ENCODE peak calls at places on chromosomes 7 and 10, in eight cellular contexts. Y is endothelial cell of umbilical vein, O is A549, H is HCT116, I is H1, X is K562, T is GM12878, U is SK-N-SH. F is an unnamed sample.

GRCh38 chr7:68725843-68726242 is 872.4 kb upstream of the AUTS2 start:
- DNase-seq in Y (no peak), O (no peak), H (no peak), I (no peak), X (peak; percentile 5), T (no peak), U (no peak), F (no peak)

GRCh38 chr10:29343607-29344038 is 54.8 kb downstream of the LYZL1 start:
- DNase-seq in Y (no peak), O (no peak), H (no peak), I (no peak), X (no peak), T (no peak), U (no peak), F (no peak)

GRCh38 chr10:95334793-95335120 is 44.0 kb upstream of the PDLIM1 start:
- DNase-seq in Y (no peak), O (no peak), H (no peak), I (no peak), X (no peak), T (no peak), U (no peak), F (no peak)

GRCh38 chr7:28986723-28987122 is 28.6 kb upstream of the TRIL start:
- DNase-seq in Y (no peak), O (no peak), H (no peak), I (no peak), X (no peak), T (no peak), U (no peak), F (peak; percentile 73)

GRCh38 chr7:25839084-25839769 is 312.8 kb upstream of the NFE2L3 start:
- DNase-seq in Y (no peak), O (peak; percentile 30), H (no peak), I (no peak), X (peak; percentile 36), T (no peak), U (no peak), F (peak; percentile 37)

GRCh38 chr7:108079291-108080057 is 50.7 kb downstream of the LAMB4 start:
- DNase-seq in Y (peak; percentile 87), O (no peak), H (no peak), I (no peak), X (peak; percentile 37), T (no peak), U (peak; percentile 25), F (no peak)

GRCh38 chr7:37117261-37117660 is 331.4 kb downstream of the ELMO1 start:
- DNase-seq in Y (no peak), O (no peak), H (no peak), I (peak; percentile 58), X (no peak), T (no peak), U (no peak), F (no peak)

GRCh38 chr7:966291-967069 is 8.9 kb downstream of the COX19 start:
- DNase-seq in Y (no peak), O (no peak), H (no peak), I (no peak), X (no peak), T (no peak), U (no peak), F (no peak)

GRCh38 chr7:100705341-100705752 is 574 bp upstream of the POP7 start:
- DNase-seq in Y (peak; percentile 83), O (peak; percentile 71), H (peak; percentile 32), I (peak; percentile 46), X (peak; percentile 91), T (peak; percentile 36), U (peak; percentile 97), F (peak; percentile 92)

GRCh38 chr7:92635538-92635937 is 45.3 kb upstream of the FAM133B start:
- DNase-seq in Y (no peak), O (no peak), H (no peak), I (no peak), X (no peak), T (no peak), U (no peak), F (peak; percentile 17)
- H3K4me3 ChIP-seq in Y (no peak overlapping the region), O (no peak overlapping the region), H (peak overlapping the region; percentile 28), I (no peak overlapping the region), X (no peak overlapping the region), T (peak overlapping the region; percentile 30), U (no peak overlapping the region), F (no peak overlapping the region)

GRCh38 chr10:124709862-124710261 is 34.3 kb downstream of the FAM53B start:
- DNase-seq in Y (no peak), O (no peak), H (no peak), I (no peak), X (no peak), T (no peak), U (no peak), F (no peak)

GRCh38 chr10:124710266-124710881 is 33.8 kb downstream of the FAM53B start:
- DNase-seq in Y (no peak), O (no peak), H (no peak), I (no peak), X (no peak), T (no peak), U (no peak), F (no peak)

GRCh38 chr10:124708246-124708779 is 35.9 kb downstream of the FAM53B start:
- DNase-seq in Y (peak; percentile 84), O (no peak), H (no peak), I (no peak), X (no peak), T (no peak), U (no peak), F (no peak)

GRCh38 chr10:124707546-124707945 is 36.6 kb downstream of the FAM53B start:
- DNase-seq in Y (no peak), O (no peak), H (no peak), I (no peak), X (no peak), T (no peak), U (no peak), F (no peak)

DNA sequence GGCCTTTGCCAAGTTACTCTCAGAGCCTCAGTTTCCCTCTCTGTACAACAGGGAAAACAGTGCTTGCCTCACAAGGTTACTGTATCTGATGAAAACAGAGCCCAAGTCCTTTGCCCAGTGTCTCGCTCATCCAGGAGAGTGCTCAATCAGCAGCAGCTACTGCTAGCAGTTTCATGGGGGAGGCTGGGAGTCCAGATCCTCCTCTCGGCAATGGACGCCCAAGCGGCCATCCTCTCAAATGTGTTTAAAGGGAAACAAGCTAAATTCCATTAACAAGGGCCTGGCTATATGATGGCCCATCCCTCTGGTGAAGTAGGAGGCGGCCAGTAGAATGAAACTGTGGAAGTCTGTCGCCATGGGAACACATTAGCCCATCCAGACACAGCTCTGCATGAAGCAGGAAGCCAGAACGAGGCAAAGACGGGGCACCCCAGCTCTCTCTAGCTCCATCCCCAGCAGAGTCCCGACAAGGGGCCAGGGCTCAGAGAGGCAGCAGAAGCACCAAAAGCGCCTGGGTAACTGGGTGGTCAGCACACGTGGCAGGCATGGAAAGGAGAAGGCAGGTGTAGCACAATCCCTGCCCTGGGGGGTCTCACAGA is 35.2 kb downstream of the FAM53B start:
- DNase-seq in Y (no peak), O (no peak), H (no peak), I (no peak), X (no peak), T (no peak), U (peak; percentile 85), F (no peak)
- TF ChIP-seq MAX in Y (no peak), O (no peak), H (no peak), I (no peak), X (no peak), T (no peak), U (no peak), F (no peak)

GRCh38 chr10:99540673-99541531 is 8.2 kb downstream of the NKX2-3 start:
- DNase-seq in Y (no peak), O (no peak), H (no peak), I (no peak), X (no peak), T (no peak), U (peak; percentile 45), F (no peak)
- H3K4me3 ChIP-seq in Y (no peak overlapping the region), O (peak overlapping the region; percentile 52), H (no peak overlapping the region), I (peak overlapping the region; percentile 53), X (no peak overlapping the region), T (no peak overlapping the region), U (no peak overlapping the region), F (no peak overlapping the region)

DNA sequence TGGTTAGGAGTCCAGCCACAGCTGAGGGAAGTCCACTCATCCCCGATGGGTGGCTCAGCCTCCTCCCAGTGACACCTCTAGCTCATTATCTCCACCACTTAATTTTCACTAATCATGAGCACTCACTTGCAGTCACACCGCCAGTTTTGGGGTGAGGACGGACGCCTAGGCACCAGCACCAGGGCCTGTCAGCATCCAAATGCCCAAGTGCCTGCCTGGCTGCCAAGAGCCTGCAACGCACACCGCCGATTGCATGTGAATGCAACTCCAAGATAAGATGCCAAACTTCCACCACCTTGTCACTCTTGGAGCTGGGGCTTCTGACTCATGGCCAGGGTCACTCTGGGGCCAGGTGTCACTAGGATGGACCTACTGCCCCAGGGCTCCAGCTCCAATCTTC is 24.4 kb upstream of the SMARCD3 start:
- DNase-seq in Y (no peak), O (no peak), H (no peak), I (no peak), X (peak; percentile 42), T (no peak), U (no peak), F (no peak)
- TF ChIP-seq MAX in Y (no peak), O (no peak), H (no peak), I (no peak), X (peak; percentile 62), T (no peak), U (no peak), F (no peak)

F was measured in NB4.